ENCODE peak calls at places on chromosome 15, in five cellular contexts. One of them, this sample, is unnamed.
A peak's percentile ranks its signal among the peaks of the same experiment; 100 is the strongest.

GRCh38 chr15:90141646-90142045 is 39.4 kb upstream of the IDH2 start:
- DNase-seq in T-helper 9 cell: no peak
- DNase-seq in fibroblast of the aortic adventitia: peak; percentile 51
- DNase-seq in stimulated activated CD4-positive, alpha-beta T cell treated with anti-CD3 and anti-CD28 coated beads, Interleukin-1b, Interleukin-23, amount 100 ng/mL, for 4 hours: no peak
- DNase-seq in NCI-H345: no peak
- DNase-seq in this sample: no peak

GRCh38 chr15:85164841-85165466 is 183.3 kb downstream of the PDE8A start:
- DNase-seq in stimulated activated CD4-positive, alpha-beta T cell treated with anti-CD3 and anti-CD28 coated beads, Interleukin-1b, Interleukin-23, amount 100 ng/mL, for 4 hours: no peak
- DNase-seq in fibroblast of the aortic adventitia: no peak
- DNase-seq in NCI-H345: peak; percentile 6
- DNase-seq in T-helper 9 cell: no peak
- DNase-seq in this sample: no peak

GRCh38 chr15:85411992-85412538 is 31.7 kb downstream of the AKAP13 start:
- DNase-seq in fibroblast of the aortic adventitia: peak; percentile 42
- DNase-seq in NCI-H345: no peak
- DNase-seq in T-helper 9 cell: no peak
- DNase-seq in stimulated activated CD4-positive, alpha-beta T cell treated with anti-CD3 and anti-CD28 coated beads, Interleukin-1b, Interleukin-23, amount 100 ng/mL, for 4 hours: no peak
- DNase-seq in this sample: no peak

GRCh38 chr15:77709135-77709886 is 76.6 kb upstream of the LINGO1 start:
- DNase-seq in NCI-H345: no peak
- DNase-seq in T-helper 9 cell: no peak
- DNase-seq in stimulated activated CD4-positive, alpha-beta T cell treated with anti-CD3 and anti-CD28 coated beads, Interleukin-1b, Interleukin-23, amount 100 ng/mL, for 4 hours: no peak
- DNase-seq in fibroblast of the aortic adventitia: no peak
- DNase-seq in this sample: no peak

GRCh38 chr15:24857777-24858176 is 97.0 kb upstream of the SNRPN start:
- DNase-seq in NCI-H345: no peak
- DNase-seq in fibroblast of the aortic adventitia: no peak
- DNase-seq in T-helper 9 cell: no peak
- DNase-seq in stimulated activated CD4-positive, alpha-beta T cell treated with anti-CD3 and anti-CD28 coated beads, Interleukin-1b, Interleukin-23, amount 100 ng/mL, for 4 hours: no peak
- DNase-seq in this sample: no peak

GRCh38 chr15:65963911-65964482 is 94.7 kb downstream of the RAB11A start:
- DNase-seq in fibroblast of the aortic adventitia: no peak
- DNase-seq in T-helper 9 cell: no peak
- DNase-seq in stimulated activated CD4-positive, alpha-beta T cell treated with anti-CD3 and anti-CD28 coated beads, Interleukin-1b, Interleukin-23, amount 100 ng/mL, for 4 hours: no peak
- DNase-seq in NCI-H345: no peak
- DNase-seq in this sample: no peak

GRCh38 chr15:42348083-42348482 is 11.2 kb upstream of the CAPN3 start:
- DNase-seq in fibroblast of the aortic adventitia: peak; percentile 64
- DNase-seq in NCI-H345: no peak
- DNase-seq in T-helper 9 cell: no peak
- DNase-seq in stimulated activated CD4-positive, alpha-beta T cell treated with anti-CD3 and anti-CD28 coated beads, Interleukin-1b, Interleukin-23, amount 100 ng/mL, for 4 hours: no peak
- DNase-seq in this sample: no peak

GRCh38 chr15:59294961-59295741 is 77.5 kb downstream of the MYO1E start:
- DNase-seq in fibroblast of the aortic adventitia: peak; percentile 92
- DNase-seq in stimulated activated CD4-positive, alpha-beta T cell treated with anti-CD3 and anti-CD28 coated beads, Interleukin-1b, Interleukin-23, amount 100 ng/mL, for 4 hours: no peak
- DNase-seq in NCI-H345: peak; percentile 35
- DNase-seq in T-helper 9 cell: no peak
- DNase-seq in this sample: peak; percentile 78

GRCh38 chr15:73374599-73374998 is 5.8 kb upstream of the HCN4 start:
- DNase-seq in NCI-H345: peak; percentile 48
- DNase-seq in T-helper 9 cell: no peak
- DNase-seq in stimulated activated CD4-positive, alpha-beta T cell treated with anti-CD3 and anti-CD28 coated beads, Interleukin-1b, Interleukin-23, amount 100 ng/mL, for 4 hours: no peak
- DNase-seq in fibroblast of the aortic adventitia: no peak
- DNase-seq in this sample: no peak

GRCh38 chr15:90950676-90951075 is 4.0 kb upstream of the RCCD1 start:
- DNase-seq in T-helper 9 cell: no peak
- DNase-seq in stimulated activated CD4-positive, alpha-beta T cell treated with anti-CD3 and anti-CD28 coated beads, Interleukin-1b, Interleukin-23, amount 100 ng/mL, for 4 hours: no peak
- DNase-seq in NCI-H345: no peak
- DNase-seq in fibroblast of the aortic adventitia: no peak
- DNase-seq in this sample: no peak

GRCh38 chr15:40845511-40846284 is 1.9 kb downstream of the SPINT1 start:
- DNase-seq in T-helper 9 cell: no peak
- DNase-seq in NCI-H345: peak; percentile 16
- DNase-seq in fibroblast of the aortic adventitia: no peak
- DNase-seq in stimulated activated CD4-positive, alpha-beta T cell treated with anti-CD3 and anti-CD28 coated beads, Interleukin-1b, Interleukin-23, amount 100 ng/mL, for 4 hours: no peak
- DNase-seq in this sample: no peak

GRCh38 chr15:100693451-100693850 is 91.1 kb downstream of the ASB7 start:
- DNase-seq in T-helper 9 cell: no peak
- DNase-seq in stimulated activated CD4-positive, alpha-beta T cell treated with anti-CD3 and anti-CD28 coated beads, Interleukin-1b, Interleukin-23, amount 100 ng/mL, for 4 hours: no peak
- DNase-seq in NCI-H345: no peak
- DNase-seq in fibroblast of the aortic adventitia: no peak
- DNase-seq in this sample: no peak

GRCh38 chr15:25967120-25967519 is 104.0 kb upstream of the ATP10A start:
- DNase-seq in NCI-H345: no peak
- DNase-seq in fibroblast of the aortic adventitia: no peak
- DNase-seq in T-helper 9 cell: no peak
- DNase-seq in stimulated activated CD4-positive, alpha-beta T cell treated with anti-CD3 and anti-CD28 coated beads, Interleukin-1b, Interleukin-23, amount 100 ng/mL, for 4 hours: no peak
- DNase-seq in this sample: no peak

This sample was measured in HCT116.